ENCODE peak calls at places on chromosomes 3 and 15, in nine cellular contexts. M, I, Q, P, D, L, F, N and X are unnamed samples.

GRCh38 chr3:8223766-8224165 is 277.9 kb upstream of the LMCD1 start:
- DNase-seq in M (no peak), I (no peak), Q (no peak), P (peak; percentile 43), D (no peak), L (no peak), F (no peak), N (no peak), X (no peak)

GRCh38 chr15:71472699-71473098 is 337.7 kb upstream of the NR2E3 start:
- DNase-seq in M (no peak), I (no peak), Q (no peak), P (no peak), D (peak; percentile 20), L (no peak), F (no peak), N (no peak), X (no peak)

GRCh38 chr3:150055332-150055731 is 84.6 kb upstream of the PFN2 start:
- DNase-seq in M (no peak), I (no peak), Q (no peak), P (no peak), D (no peak), L (no peak), F (no peak), N (no peak), X (no peak)

GRCh38 chr3:14640157-14640562 is 11.4 kb upstream of the CCDC174 start:
- DNase-seq in M (no peak), I (peak; percentile 15), Q (no peak), P (no peak), D (no peak), L (no peak), F (peak; percentile 15), N (no peak), X (peak; percentile 62)

GRCh38 chr3:115697263-115698053 is 74.1 kb downstream of the GAP43 start:
- DNase-seq in M (no peak), I (no peak), Q (no peak), P (no peak), D (no peak), L (no peak), F (peak; percentile 24), N (no peak), X (no peak)

GRCh38 chr3:60594025-60594424 is 657.2 kb downstream of the FHIT start:
- DNase-seq in M (peak; percentile 78), I (no peak), Q (no peak), P (peak; percentile 75), D (no peak), L (peak; percentile 87), F (peak; percentile 45), N (peak; percentile 77), X (peak; percentile 44)

GRCh38 chr3:144384241-144384979 is 412.8 kb downstream of the DIPK2A start:
- DNase-seq in M (no peak), I (no peak), Q (no peak), P (no peak), D (no peak), L (no peak), F (no peak), N (no peak), X (no peak)

GRCh38 chr15:50148362-50148963 is 29.4 kb upstream of the ATP8B4 start:
- DNase-seq in M (no peak), I (peak; percentile 91), Q (no peak), P (peak; percentile 69), D (peak; percentile 12), L (no peak), F (peak; percentile 79), N (no peak), X (no peak)

GRCh38 chr15:31478781-31479221 is 152.2 kb downstream of the KLF13 start:
- DNase-seq in M (peak; percentile 56), I (no peak), Q (no peak), P (no peak), D (no peak), L (peak; percentile 46), F (no peak), N (no peak), X (no peak)

GRCh38 chr15:75063338-75063737 is 39.9 kb downstream of the PPCDC start:
- DNase-seq in M (no peak), I (no peak), Q (peak; percentile 30), P (peak; percentile 31), D (no peak), L (no peak), F (peak; percentile 74), N (no peak), X (no peak)

GRCh38 chr15:63881431-63881830 is 47.7 kb upstream of the HERC1 start:
- DNase-seq in M (no peak), I (no peak), Q (no peak), P (no peak), D (peak; percentile 80), L (no peak), F (no peak), N (no peak), X (no peak)

GRCh38 chr3:77381426-77381825 is 341.5 kb downstream of the ROBO2 start:
- DNase-seq in M (no peak), I (no peak), Q (no peak), P (no peak), D (no peak), L (no peak), F (no peak), N (no peak), X (no peak)

DNA sequence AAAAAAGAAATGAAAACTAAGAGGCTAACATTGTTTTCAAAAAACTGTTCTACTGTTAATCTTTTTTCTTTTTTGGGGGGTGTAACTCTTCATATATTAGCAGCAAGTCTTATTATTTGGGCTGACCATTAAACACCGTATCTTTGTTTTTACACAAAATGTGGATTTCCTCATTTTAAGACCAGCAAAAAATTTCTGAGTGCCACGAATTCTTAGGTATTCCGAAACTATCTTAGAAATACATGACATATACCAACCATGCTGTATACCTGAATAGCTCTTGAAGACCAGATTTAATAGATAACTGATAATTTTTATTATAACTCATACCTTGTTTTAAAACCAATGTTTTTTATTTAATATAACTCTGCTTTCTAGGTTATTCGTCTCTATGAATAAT is 620 bp upstream of the TTC23 start:
- DNase-seq in M (no peak), I (no peak), Q (no peak), P (no peak), D (no peak), L (no peak), F (no peak), N (no peak), X (no peak)
- H3K4me3 ChIP-seq in M (peak overlapping the region; percentile 78), I (peak overlapping the region; percentile 72), Q (peak overlapping the region; percentile 78), P (peak overlapping the region; percentile 89), D (peak overlapping the region; percentile 87), L (peak overlapping the region; percentile 89), F (peak overlapping the region; percentile 97), N (peak overlapping the region; percentile 82), X (peak overlapping the region; percentile 91)

DNA sequence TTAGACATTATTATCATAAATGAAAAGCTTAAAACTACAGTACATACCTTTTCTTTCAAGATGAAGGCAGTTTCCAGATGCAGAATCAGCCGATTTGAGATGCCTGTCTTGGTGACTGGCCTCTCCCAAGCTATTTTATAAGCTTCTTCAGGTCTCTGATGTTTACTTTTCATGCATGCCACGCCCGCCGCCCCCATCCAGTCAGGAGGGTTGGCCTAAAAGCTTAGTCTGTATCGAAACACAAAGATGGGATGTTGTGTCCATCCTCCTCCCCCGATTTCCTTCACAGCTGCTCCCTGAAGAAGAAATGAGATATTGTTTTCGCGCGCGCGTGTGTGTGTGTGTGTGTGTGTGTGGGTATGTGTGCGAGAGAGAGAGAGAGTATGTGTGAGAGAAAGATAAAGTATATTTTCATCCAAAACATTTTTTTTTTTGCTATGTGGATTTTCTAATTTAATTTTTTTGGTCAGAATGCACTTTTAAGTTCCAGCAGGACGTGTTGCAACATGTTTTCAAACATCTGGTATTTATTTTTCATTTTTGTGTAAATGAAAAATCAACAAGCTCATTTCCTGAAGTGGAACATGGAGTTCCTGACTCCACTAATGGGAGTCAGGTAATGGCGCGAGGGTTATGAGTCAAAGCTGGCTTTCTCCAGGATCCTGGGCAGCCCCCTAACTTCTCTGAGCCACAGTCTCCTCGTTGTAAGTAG is at the start of gene APOD:
- DNase-seq in M (no peak), I (peak; percentile 25), Q (no peak), P (peak; percentile 59), D (no peak), L (peak; percentile 74), F (peak; percentile 13), N (peak; percentile 54), X (peak; percentile 90)
- H3K4me3 ChIP-seq in M (no peak within 1 kb of the TSS), I (no peak within 1 kb of the TSS), Q (no peak within 1 kb of the TSS), P (peak within 1 kb of the TSS; percentile 14), D (no peak within 1 kb of the TSS), L (peak within 1 kb of the TSS; percentile 1), F (no peak within 1 kb of the TSS), N (peak within 1 kb of the TSS; percentile 30), X (peak within 1 kb of the TSS; percentile 27)

DNA sequence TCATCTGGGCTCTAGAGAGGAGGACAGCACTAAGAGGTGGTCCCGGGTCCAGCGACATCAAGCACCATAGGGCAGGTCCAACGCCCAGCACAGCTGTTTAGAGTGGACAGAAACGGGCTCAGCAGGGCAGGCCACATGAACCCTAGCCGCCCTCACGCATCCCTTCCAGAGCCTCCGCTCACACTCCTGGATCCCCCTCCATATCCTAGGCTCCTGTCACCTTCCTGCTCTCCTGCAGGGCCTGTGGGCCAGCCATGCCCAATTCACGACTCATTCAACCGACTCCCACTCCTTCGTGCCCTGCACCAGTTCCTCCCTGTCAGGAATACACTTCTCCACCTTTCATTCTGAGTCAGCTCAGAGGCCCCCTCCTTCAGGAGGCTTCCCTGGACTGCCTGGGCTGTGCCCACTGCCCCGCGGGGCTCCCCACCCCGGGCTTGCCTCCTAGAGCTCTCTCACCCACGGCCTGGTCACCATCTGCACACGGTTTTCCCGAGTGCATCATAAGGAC is 90.2 kb downstream of the LINGO1 start:
- DNase-seq in M (peak; percentile 76), I (peak; percentile 37), Q (no peak), P (peak; percentile 33), D (no peak), L (peak; percentile 61), F (peak; percentile 53), N (no peak), X (no peak)
- H3K4me3 ChIP-seq in M (peak overlapping the region; percentile 38), I (peak overlapping the region; percentile 57), Q (peak overlapping the region; percentile 27), P (peak overlapping the region; percentile 57), D (no peak overlapping the region), L (peak overlapping the region; percentile 52), F (no peak overlapping the region), N (peak overlapping the region; percentile 59), X (peak overlapping the region; percentile 65)

DNA sequence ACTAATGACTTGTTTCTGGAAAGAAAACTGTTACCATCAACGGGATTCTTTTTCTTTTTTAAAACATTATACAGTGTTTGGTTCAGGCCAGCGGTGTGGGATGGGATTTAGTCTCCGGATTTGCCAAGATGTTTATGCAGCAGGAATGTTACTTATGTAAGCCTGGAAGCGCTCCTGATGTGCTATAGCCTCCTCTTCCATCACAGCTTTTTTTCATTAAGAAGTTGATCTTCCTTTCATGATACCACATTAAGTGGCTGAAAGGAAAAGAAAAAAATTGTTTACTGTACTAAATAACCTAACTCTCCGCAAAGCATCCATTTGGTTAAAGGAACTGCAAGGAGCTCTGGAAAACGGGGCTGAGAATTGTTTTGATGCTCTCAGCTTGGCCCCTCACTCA is 120.5 kb upstream of the ALDH1A3 start:
- DNase-seq in M (no peak), I (peak; percentile 46), Q (peak; percentile 42), P (peak; percentile 97), D (no peak), L (no peak), F (peak; percentile 85), N (no peak), X (no peak)
- H3K4me3 ChIP-seq in M (no peak overlapping the region), I (peak overlapping the region; percentile 6), Q (no peak overlapping the region), P (peak overlapping the region; percentile 28), D (no peak overlapping the region), L (no peak overlapping the region), F (no peak overlapping the region), N (no peak overlapping the region), X (no peak overlapping the region)